ENCODE peak calls at places on chromosomes 12 and 14, in eight cellular contexts. W is Peyer's patch, D is cardiac muscle cell, C is fibroblast of mammary gland, A is lower leg skin, O is nephron progenitor cell, P is thoracic aorta, R is mammary epithelial cell. X is an unnamed sample.

GRCh38 chr14:103155013-103155412 is 31.8 kb downstream of the TNFAIP2 start:
- DNase-seq in W (peak), D (peak), C (peak), A (peak), O (peak), P (no peak), R (peak), X (no peak)

GRCh38 chr14:95468416-95469133 is 47.9 kb downstream of the SYNE3 start:
- DNase-seq in W (no peak), D (no peak), C (no peak), A (no peak), O (no peak), P (no peak), R (no peak), X (no peak)

GRCh38 chr14:97780804-97781203 is 983.6 kb downstream of the VRK1 start:
- DNase-seq in W (no peak), D (no peak), C (no peak), A (no peak), O (no peak), P (no peak), R (no peak), X (no peak)

GRCh38 chr12:96036765-96037455 is 1.5 kb upstream of the LTA4H start:
- DNase-seq in W (no peak), D (no peak), C (peak), A (no peak), O (no peak), P (no peak), R (peak), X (no peak)

GRCh38 chr12:81296556-81297305 is 218.9 kb downstream of the ACSS3 start:
- DNase-seq in W (no peak), D (peak), C (peak), A (peak), O (no peak), P (no peak), R (peak), X (no peak)

GRCh38 chr14:32998433-32998832 is 59.8 kb downstream of the NPAS3 start:
- DNase-seq in W (no peak), D (peak), C (peak), A (no peak), O (no peak), P (no peak), R (peak), X (no peak)

GRCh38 chr12:92747151-92747550 is 44.4 kb downstream of the PLEKHG7 start:
- DNase-seq in W (no peak), D (no peak), C (no peak), A (no peak), O (no peak), P (no peak), R (no peak), X (no peak)

GRCh38 chr12:65536876-65537661 is 258.6 kb downstream of the MSRB3 start:
- DNase-seq in W (no peak), D (peak), C (peak), A (no peak), O (no peak), P (peak), R (peak), X (no peak)

GRCh38 chr14:30610719-30611388 is 11.3 kb upstream of the SCFD1 start:
- DNase-seq in W (no peak), D (peak), C (peak), A (peak), O (no peak), P (no peak), R (peak), X (no peak)
- TF ChIP-seq CTCF in W (no peak), D (peak), C (peak), A (no peak), O (no peak), P (no peak), R (no peak), X (no peak)

DNA sequence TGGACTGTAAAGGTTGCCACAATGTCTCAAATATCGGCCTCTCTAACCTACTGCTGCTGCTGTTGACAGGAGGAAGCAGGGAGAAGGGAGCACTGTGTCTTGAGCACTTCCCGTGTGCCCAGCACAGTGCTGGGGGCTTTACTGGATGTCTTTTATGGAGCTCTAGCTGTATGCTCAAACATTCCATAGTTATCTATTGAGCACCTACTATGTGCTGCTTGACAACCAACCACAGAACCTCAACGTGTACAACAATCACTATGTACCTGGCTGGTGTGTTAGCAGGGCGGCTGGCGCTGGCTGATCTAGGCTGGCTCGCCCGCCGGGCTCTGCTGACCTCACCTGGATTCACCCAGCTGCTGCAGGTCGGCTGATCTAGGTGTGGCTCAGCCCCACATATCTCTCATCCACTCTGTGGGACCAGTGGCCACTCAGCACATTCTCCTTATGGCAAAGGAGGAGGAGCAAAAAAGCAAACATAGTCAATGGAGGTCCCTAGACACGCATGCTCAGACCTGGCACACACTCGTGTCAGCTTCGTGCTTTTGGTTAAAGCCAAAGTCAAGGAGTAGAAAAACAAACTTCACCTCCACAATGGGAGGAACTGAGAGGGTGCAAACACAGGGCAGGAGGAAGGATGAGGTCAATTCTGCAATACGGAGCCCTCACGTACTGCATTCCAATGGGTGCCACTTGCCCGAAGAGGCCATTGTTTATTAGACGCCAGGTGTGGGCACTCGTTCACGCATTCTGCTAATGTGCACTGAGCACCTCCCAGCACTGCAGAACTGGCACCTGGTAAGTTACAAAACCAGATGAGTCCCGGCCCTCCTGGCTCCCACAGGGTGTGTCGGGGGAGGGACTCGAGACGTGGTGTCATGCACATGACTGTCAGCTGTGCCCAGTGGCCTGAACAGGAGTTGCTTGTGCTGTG is 147.2 kb downstream of the SCARB1 start:
- DNase-seq in W (no peak), D (no peak), C (no peak), A (peak), O (no peak), P (no peak), R (no peak), X (no peak)
- TF ChIP-seq CTCF in W (no peak), D (no peak), C (no peak), A (no peak), O (no peak), P (no peak), R (no peak), X (no peak)

GRCh38 chr12:127926004-127926403 is 341.0 kb upstream of the TMEM132C start:
- DNase-seq in W (no peak), D (no peak), C (peak), A (no peak), O (peak), P (no peak), R (no peak), X (peak)
- TF ChIP-seq CTCF in W (no peak), D (no peak), C (peak), A (no peak), O (peak), P (peak), R (no peak), X (no peak)

GRCh38 chr12:114932806-114933205 is 248.8 kb upstream of the TBX3 start:
- DNase-seq in W (no peak), D (no peak), C (no peak), A (no peak), O (no peak), P (no peak), R (no peak), X (no peak)

GRCh38 chr12:114933428-114934160 is 249.6 kb upstream of the TBX3 start:
- DNase-seq in W (no peak), D (peak), C (peak), A (no peak), O (no peak), P (no peak), R (peak), X (no peak)

GRCh38 chr12:114938487-114939210 is 254.7 kb upstream of the TBX3 start:
- DNase-seq in W (no peak), D (no peak), C (no peak), A (no peak), O (peak), P (no peak), R (no peak), X (peak)

GRCh38 chr12:114936148-114937099 is 252.4 kb upstream of the TBX3 start:
- DNase-seq in W (no peak), D (peak), C (peak), A (no peak), O (no peak), P (no peak), R (peak), X (no peak)

DNA sequence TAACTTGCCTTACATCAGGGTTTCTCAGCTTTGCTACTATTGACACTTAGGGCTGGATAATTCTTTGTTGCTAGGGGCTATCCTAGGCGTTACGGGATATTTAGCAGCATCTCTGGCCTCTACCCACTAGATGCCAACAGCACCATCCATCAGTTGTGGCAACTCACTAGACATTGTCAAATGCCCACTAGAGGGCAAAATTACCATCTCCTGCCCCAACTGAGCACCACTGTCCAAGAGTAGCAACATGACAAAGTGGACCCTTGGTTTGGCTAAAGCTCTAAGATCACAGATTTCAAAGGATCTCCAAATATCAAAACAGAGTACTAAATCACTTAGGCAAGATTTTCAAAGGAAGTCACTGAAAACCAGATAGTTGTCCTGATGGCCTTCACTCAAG is 251.7 kb upstream of the TBX3 start:
- DNase-seq in W (no peak), D (no peak), C (peak), A (no peak), O (no peak), P (no peak), R (no peak), X (no peak)
- TF ChIP-seq CTCF in W (no peak), D (peak), C (peak), A (no peak), O (no peak), P (no peak), R (peak), X (peak)